ENCODE peak calls at places on chromosomes 6 and 20, in eight cellular contexts. One of them, this sample, is unnamed.

GRCh38 chr6:127812985-127813681 is 87.7 kb downstream of the THEMIS start:
- DNase-seq in breast epithelium: no peak
- DNase-seq in IMR-90: no peak
- DNase-seq in heart left ventricle: no peak
- DNase-seq in ovary: no peak
- DNase-seq in stomach: no peak
- DNase-seq in lower leg skin: no peak
- DNase-seq in uterus: no peak
- DNase-seq in this sample: no peak

GRCh38 chr6:169452117-169452868 is 198.6 kb upstream of the THBS2 start:
- DNase-seq in breast epithelium: peak; percentile 79
- DNase-seq in IMR-90: peak; percentile 97
- DNase-seq in heart left ventricle: peak; percentile 79
- DNase-seq in ovary: peak; percentile 95
- DNase-seq in stomach: peak; percentile 79
- DNase-seq in lower leg skin: peak; percentile 96
- DNase-seq in uterus: peak; percentile 92
- DNase-seq in this sample: no peak

GRCh38 chr6:163159110-163159509 is 255.4 kb upstream of the QKI start:
- DNase-seq in breast epithelium: no peak
- DNase-seq in IMR-90: no peak
- DNase-seq in heart left ventricle: no peak
- DNase-seq in ovary: no peak
- DNase-seq in stomach: no peak
- DNase-seq in lower leg skin: no peak
- DNase-seq in uterus: no peak
- DNase-seq in this sample: no peak

GRCh38 chr6:28543671-28544131 is 18.0 kb downstream of the GPX5 start:
- DNase-seq in breast epithelium: no peak
- DNase-seq in IMR-90: no peak
- DNase-seq in heart left ventricle: no peak
- DNase-seq in ovary: no peak
- DNase-seq in stomach: no peak
- DNase-seq in lower leg skin: no peak
- DNase-seq in uterus: peak; percentile 29
- DNase-seq in this sample: no peak

GRCh38 chr6:83193747-83194582 is 808 bp downstream of the RWDD2A start:
- DNase-seq in breast epithelium: no peak
- DNase-seq in IMR-90: no peak
- DNase-seq in heart left ventricle: peak; percentile 47
- DNase-seq in ovary: peak; percentile 55
- DNase-seq in stomach: peak; percentile 51
- DNase-seq in lower leg skin: peak; percentile 90
- DNase-seq in uterus: peak; percentile 32
- DNase-seq in this sample: peak; percentile 13

GRCh38 chr6:136737343-136738177 is 54.7 kb downstream of the MAP3K5 start:
- DNase-seq in breast epithelium: no peak
- DNase-seq in IMR-90: peak; percentile 82
- DNase-seq in heart left ventricle: no peak
- DNase-seq in ovary: peak; percentile 79
- DNase-seq in stomach: no peak
- DNase-seq in lower leg skin: no peak
- DNase-seq in uterus: peak; percentile 41
- DNase-seq in this sample: no peak

GRCh38 chr6:166381381-166381732 is 1.4 kb downstream of the MPC1 start:
- DNase-seq in breast epithelium: no peak
- DNase-seq in IMR-90: no peak
- DNase-seq in heart left ventricle: no peak
- DNase-seq in ovary: no peak
- DNase-seq in stomach: no peak
- DNase-seq in lower leg skin: no peak
- DNase-seq in uterus: no peak
- DNase-seq in this sample: no peak

GRCh38 chr6:2770171-2770570 is 5.0 kb downstream of the WRNIP1 start:
- DNase-seq in breast epithelium: no peak
- DNase-seq in IMR-90: no peak
- DNase-seq in heart left ventricle: peak; percentile 86
- DNase-seq in ovary: no peak
- DNase-seq in stomach: no peak
- DNase-seq in lower leg skin: no peak
- DNase-seq in uterus: no peak
- DNase-seq in this sample: no peak

GRCh38 chr6:431504-431903 is 40.0 kb downstream of the IRF4 start:
- DNase-seq in breast epithelium: no peak
- DNase-seq in IMR-90: no peak
- DNase-seq in heart left ventricle: no peak
- DNase-seq in ovary: no peak
- DNase-seq in stomach: no peak
- DNase-seq in lower leg skin: no peak
- DNase-seq in uterus: no peak
- DNase-seq in this sample: no peak

GRCh38 chr6:48111143-48111506 is at the start of gene PTCHD4:
- DNase-seq in breast epithelium: no peak
- DNase-seq in IMR-90: peak; percentile 48
- DNase-seq in heart left ventricle: peak; percentile 32
- DNase-seq in ovary: no peak
- DNase-seq in stomach: no peak
- DNase-seq in lower leg skin: no peak
- DNase-seq in uterus: no peak
- DNase-seq in this sample: peak; percentile 62

GRCh38 chr6:47772993-47773392 is 8.8 kb upstream of the OPN5 start:
- DNase-seq in breast epithelium: no peak
- DNase-seq in IMR-90: no peak
- DNase-seq in heart left ventricle: no peak
- DNase-seq in ovary: no peak
- DNase-seq in stomach: no peak
- DNase-seq in lower leg skin: no peak
- DNase-seq in uterus: no peak
- DNase-seq in this sample: no peak

GRCh38 chr20:18987781-18988360 is 174.3 kb downstream of the SCP2D1 start:
- DNase-seq in breast epithelium: no peak
- DNase-seq in IMR-90: no peak
- DNase-seq in heart left ventricle: no peak
- DNase-seq in ovary: no peak
- DNase-seq in stomach: no peak
- DNase-seq in lower leg skin: peak; percentile 57
- DNase-seq in uterus: no peak
- DNase-seq in this sample: no peak

GRCh38 chr6:17874753-17875152 is 112.7 kb downstream of the KIF13A start:
- DNase-seq in breast epithelium: no peak
- DNase-seq in IMR-90: no peak
- DNase-seq in heart left ventricle: no peak
- DNase-seq in ovary: no peak
- DNase-seq in stomach: no peak
- DNase-seq in lower leg skin: no peak
- DNase-seq in uterus: no peak
- DNase-seq in this sample: no peak

GRCh38 chr6:11296449-11297375 is 64.2 kb upstream of the NEDD9 start:
- DNase-seq in breast epithelium: no peak
- DNase-seq in IMR-90: no peak
- DNase-seq in heart left ventricle: no peak
- DNase-seq in ovary: no peak
- DNase-seq in stomach: no peak
- DNase-seq in lower leg skin: no peak
- DNase-seq in uterus: no peak
- DNase-seq in this sample: no peak

GRCh38 chr6:92271101-92271500 is 1148.3 kb downstream of the EPHA7 start:
- DNase-seq in breast epithelium: no peak
- DNase-seq in IMR-90: no peak
- DNase-seq in heart left ventricle: no peak
- DNase-seq in ovary: no peak
- DNase-seq in stomach: no peak
- DNase-seq in lower leg skin: no peak
- DNase-seq in uterus: no peak
- DNase-seq in this sample: no peak

GRCh38 chr6:86474081-86474480 is 463.2 kb upstream of the HTR1E start:
- DNase-seq in breast epithelium: no peak
- DNase-seq in IMR-90: no peak
- DNase-seq in heart left ventricle: no peak
- DNase-seq in ovary: no peak
- DNase-seq in stomach: no peak
- DNase-seq in lower leg skin: no peak
- DNase-seq in uterus: no peak
- DNase-seq in this sample: no peak

GRCh38 chr6:163398796-163399195 is 15.7 kb upstream of the QKI start:
- DNase-seq in breast epithelium: no peak
- DNase-seq in IMR-90: no peak
- DNase-seq in heart left ventricle: peak; percentile 65
- DNase-seq in ovary: no peak
- DNase-seq in stomach: peak; percentile 36
- DNase-seq in lower leg skin: no peak
- DNase-seq in uterus: no peak
- DNase-seq in this sample: no peak

GRCh38 chr6:148451690-148452089 is 109.1 kb downstream of the SASH1 start:
- DNase-seq in breast epithelium: no peak
- DNase-seq in IMR-90: no peak
- DNase-seq in heart left ventricle: no peak
- DNase-seq in ovary: no peak
- DNase-seq in stomach: no peak
- DNase-seq in lower leg skin: no peak
- DNase-seq in uterus: no peak
- DNase-seq in this sample: no peak

GRCh38 chr20:48154040-48154439 is 368.8 kb upstream of the SULF2 start:
- DNase-seq in breast epithelium: no peak
- DNase-seq in IMR-90: no peak
- DNase-seq in heart left ventricle: no peak
- DNase-seq in ovary: no peak
- DNase-seq in stomach: no peak
- DNase-seq in lower leg skin: no peak
- DNase-seq in uterus: no peak
- DNase-seq in this sample: no peak

GRCh38 chr6:15551798-15552197 is 111.0 kb downstream of the DTNBP1 start:
- DNase-seq in breast epithelium: no peak
- DNase-seq in IMR-90: peak; percentile 13
- DNase-seq in heart left ventricle: no peak
- DNase-seq in ovary: no peak
- DNase-seq in stomach: no peak
- DNase-seq in lower leg skin: no peak
- DNase-seq in uterus: no peak
- DNase-seq in this sample: no peak

GRCh38 chr20:4006640-4007039 is 8.7 kb downstream of the RNF24 start:
- DNase-seq in breast epithelium: no peak
- DNase-seq in IMR-90: no peak
- DNase-seq in heart left ventricle: peak; percentile 83
- DNase-seq in ovary: no peak
- DNase-seq in stomach: peak; percentile 80
- DNase-seq in lower leg skin: no peak
- DNase-seq in uterus: peak; percentile 22
- DNase-seq in this sample: peak; percentile 73

GRCh38 chr20:2767768-2768631 is 32.4 kb downstream of the CPXM1 start:
- DNase-seq in breast epithelium: peak; percentile 87
- DNase-seq in IMR-90: peak; percentile 24
- DNase-seq in heart left ventricle: peak; percentile 54
- DNase-seq in ovary: no peak
- DNase-seq in stomach: peak; percentile 94
- DNase-seq in lower leg skin: peak; percentile 85
- DNase-seq in uterus: peak; percentile 37
- DNase-seq in this sample: peak; percentile 97
- TF ChIP-seq POLR2A in breast epithelium: no peak
- TF ChIP-seq POLR2A in IMR-90: no peak
- TF ChIP-seq POLR2A in heart left ventricle: no peak
- TF ChIP-seq POLR2A in ovary: no peak
- TF ChIP-seq POLR2A in stomach: no peak
- TF ChIP-seq POLR2A in lower leg skin: no peak
- TF ChIP-seq POLR2A in uterus: no peak
- TF ChIP-seq POLR2A in this sample: no peak

GRCh38 chr6:105941616-105942412 is 144.3 kb upstream of the PRDM1 start:
- DNase-seq in breast epithelium: no peak
- DNase-seq in IMR-90: peak; percentile 31
- DNase-seq in heart left ventricle: no peak
- DNase-seq in ovary: no peak
- DNase-seq in stomach: no peak
- DNase-seq in lower leg skin: no peak
- DNase-seq in uterus: no peak
- DNase-seq in this sample: no peak
- TF ChIP-seq POLR2A in breast epithelium: no peak
- TF ChIP-seq POLR2A in IMR-90: no peak
- TF ChIP-seq POLR2A in heart left ventricle: no peak
- TF ChIP-seq POLR2A in ovary: no peak
- TF ChIP-seq POLR2A in stomach: no peak
- TF ChIP-seq POLR2A in lower leg skin: no peak
- TF ChIP-seq POLR2A in uterus: no peak
- TF ChIP-seq POLR2A in this sample: no peak

GRCh38 chr20:17968366-17969275 is at the start of the genes MGME1 and SNX5:
- DNase-seq in breast epithelium: peak; percentile 96
- DNase-seq in IMR-90: peak; percentile 99
- DNase-seq in heart left ventricle: peak; percentile 100
- DNase-seq in ovary: peak; percentile 99
- DNase-seq in stomach: peak; percentile 99
- DNase-seq in lower leg skin: peak; percentile 100
- DNase-seq in uterus: peak; percentile 99
- DNase-seq in this sample: peak; percentile 99

GRCh38 chr20:17969884-17970409 is 1.1 kb downstream of the MGME1 start:
- DNase-seq in breast epithelium: no peak
- DNase-seq in IMR-90: peak; percentile 70
- DNase-seq in heart left ventricle: no peak
- DNase-seq in ovary: no peak
- DNase-seq in stomach: no peak
- DNase-seq in lower leg skin: peak; percentile 89
- DNase-seq in uterus: no peak
- DNase-seq in this sample: peak; percentile 22

GRCh38 chr20:17966432-17967312 is 1.9 kb downstream of the SNX5 start:
- DNase-seq in breast epithelium: no peak
- DNase-seq in IMR-90: peak; percentile 42
- DNase-seq in heart left ventricle: no peak
- DNase-seq in ovary: no peak
- DNase-seq in stomach: no peak
- DNase-seq in lower leg skin: no peak
- DNase-seq in uterus: no peak
- DNase-seq in this sample: no peak

GRCh38 chr20:17969276-17969883 is 562 bp downstream of the MGME1 start:
- DNase-seq in breast epithelium: no peak
- DNase-seq in IMR-90: no peak
- DNase-seq in heart left ventricle: peak; percentile 41
- DNase-seq in ovary: no peak
- DNase-seq in stomach: peak; percentile 52
- DNase-seq in lower leg skin: no peak
- DNase-seq in uterus: no peak
- DNase-seq in this sample: peak; percentile 42

GRCh38 chr20:17967595-17968365 is 814 bp downstream of the SNX5 start:
- DNase-seq in breast epithelium: peak; percentile 55
- DNase-seq in IMR-90: peak; percentile 63
- DNase-seq in heart left ventricle: no peak
- DNase-seq in ovary: no peak
- DNase-seq in stomach: peak; percentile 30
- DNase-seq in lower leg skin: peak; percentile 91
- DNase-seq in uterus: no peak
- DNase-seq in this sample: peak; percentile 16
- TF ChIP-seq POLR2A in breast epithelium: no peak
- TF ChIP-seq POLR2A in IMR-90: no peak
- TF ChIP-seq POLR2A in heart left ventricle: no peak
- TF ChIP-seq POLR2A in ovary: no peak
- TF ChIP-seq POLR2A in stomach: no peak
- TF ChIP-seq POLR2A in lower leg skin: no peak
- TF ChIP-seq POLR2A in uterus: no peak
- TF ChIP-seq POLR2A in this sample: no peak

DNA sequence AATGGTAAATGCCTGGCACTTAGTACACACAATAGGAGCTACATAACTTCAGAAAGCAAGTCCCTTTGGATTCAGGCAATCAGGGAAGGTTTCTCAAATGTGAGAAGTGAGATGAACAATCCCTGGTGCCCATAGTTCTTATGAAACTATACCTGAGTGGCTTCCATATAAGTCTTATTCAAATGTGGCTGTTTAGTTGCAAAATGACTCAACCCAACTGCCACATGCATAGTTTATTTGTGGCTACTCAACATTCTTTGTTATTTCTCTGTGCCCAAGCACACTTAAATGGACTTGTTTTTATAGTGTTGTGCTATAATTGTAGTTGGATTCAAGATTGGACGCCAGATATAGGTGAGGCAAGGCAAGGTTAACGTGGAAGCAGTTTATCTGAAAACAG is 93.7 kb upstream of the ATXN1 start:
- DNase-seq in breast epithelium: no peak
- DNase-seq in IMR-90: peak; percentile 10
- DNase-seq in heart left ventricle: no peak
- DNase-seq in ovary: no peak
- DNase-seq in stomach: no peak
- DNase-seq in lower leg skin: no peak
- DNase-seq in uterus: no peak
- DNase-seq in this sample: no peak
- TF ChIP-seq POLR2A in breast epithelium: no peak
- TF ChIP-seq POLR2A in IMR-90: no peak
- TF ChIP-seq POLR2A in heart left ventricle: no peak
- TF ChIP-seq POLR2A in ovary: no peak
- TF ChIP-seq POLR2A in stomach: no peak
- TF ChIP-seq POLR2A in lower leg skin: no peak
- TF ChIP-seq POLR2A in uterus: no peak
- TF ChIP-seq POLR2A in this sample: no peak

This sample was measured in prostate gland.